ENCODE peak calls at places on chromosomes 11 and 22, in five cellular contexts. F is IMR-90, Q is H9, J is mesenchymal stem cell, K is trophoblast cell. U is an unnamed sample.

GRCh38 chr11:10303558-10304363 is 1.1 kb upstream of the ADM start:
- DNase-seq in K (peak; percentile 96), J (peak; percentile 79), F (peak; percentile 68), Q (peak; percentile 52), U (peak; percentile 93)

GRCh38 chr11:75966546-75967287 is 151.7 kb downstream of the UVRAG start:
- DNase-seq in K (peak; percentile 86), Q (no peak), F (peak; percentile 84), J (peak; percentile 82), U (peak; percentile 43)

GRCh38 chr22:27405672-27406388 is 395.7 kb downstream of the MN1 start:
- DNase-seq in Q (peak; percentile 79), F (peak; percentile 45), K (peak; percentile 70), J (peak; percentile 43), U (peak; percentile 67)

GRCh38 chr11:127345819-127346459 is 345.4 kb upstream of the KIRREL3 start:
- DNase-seq in K (peak; percentile 70), F (peak; percentile 33), Q (peak; percentile 48), J (peak; percentile 10), U (peak; percentile 55)

GRCh38 chr11:75430692-75431532 is 2.1 kb downstream of the KLHL35 start:
- DNase-seq in F (no peak), J (no peak), K (no peak), Q (no peak), U (no peak)

GRCh38 chr11:69385832-69386415 is 92.0 kb downstream of the MYEOV start:
- DNase-seq in J (no peak), K (no peak), Q (no peak), F (no peak), U (no peak)

GRCh38 chr11:102256251-102256650 is 61.0 kb upstream of the BIRC3 start:
- DNase-seq in K (peak; percentile 90), J (peak; percentile 82), Q (no peak), F (peak; percentile 79), U (no peak)

GRCh38 chr11:75938543-75938942 is 123.5 kb downstream of the UVRAG start:
- DNase-seq in K (no peak), Q (no peak), F (peak; percentile 45), J (peak; percentile 53), U (no peak)

GRCh38 chr11:120985718-120986569 is 38.0 kb upstream of the TBCEL start:
- DNase-seq in Q (peak; percentile 73), J (peak; percentile 76), K (peak; percentile 87), F (peak; percentile 29), U (peak; percentile 88)

GRCh38 chr11:129992161-129992944 is 10.3 kb downstream of the PRDM10 start:
- DNase-seq in Q (peak; percentile 67), J (no peak), F (peak; percentile 22), K (no peak), U (peak; percentile 84)

GRCh38 chr11:95426823-95427462 is 195.9 kb upstream of the SESN3 start:
- DNase-seq in K (no peak), Q (no peak), F (no peak), J (no peak), U (no peak)

GRCh38 chr11:132037467-132037862 is 667.0 kb downstream of the NTM start:
- DNase-seq in Q (no peak), J (no peak), K (no peak), F (no peak), U (peak; percentile 77)

GRCh38 chr11:123587044-123587443 is 67.4 kb downstream of the SCN3B start:
- DNase-seq in K (no peak), F (no peak), J (no peak), Q (no peak), U (no peak)

GRCh38 chr11:78961938-78962701 is 387.5 kb upstream of the NARS2 start:
- DNase-seq in J (peak; percentile 37), F (peak; percentile 48), Q (peak; percentile 91), K (no peak), U (peak; percentile 91)

GRCh38 chr11:132838621-132839020 is 693.7 kb downstream of the OPCML start:
- DNase-seq in J (peak; percentile 51), Q (no peak), K (no peak), F (peak; percentile 45), U (peak; percentile 18)

GRCh38 chr11:29268733-29269132 is 748.1 kb downstream of the KCNA4 start:
- DNase-seq in J (no peak), F (no peak), Q (no peak), K (no peak), U (no peak)
- H4K8ac ChIP-seq in J (no peak overlapping the region), F (no peak overlapping the region), Q (no peak overlapping the region), K (no peak overlapping the region), U (no peak overlapping the region)

DNA sequence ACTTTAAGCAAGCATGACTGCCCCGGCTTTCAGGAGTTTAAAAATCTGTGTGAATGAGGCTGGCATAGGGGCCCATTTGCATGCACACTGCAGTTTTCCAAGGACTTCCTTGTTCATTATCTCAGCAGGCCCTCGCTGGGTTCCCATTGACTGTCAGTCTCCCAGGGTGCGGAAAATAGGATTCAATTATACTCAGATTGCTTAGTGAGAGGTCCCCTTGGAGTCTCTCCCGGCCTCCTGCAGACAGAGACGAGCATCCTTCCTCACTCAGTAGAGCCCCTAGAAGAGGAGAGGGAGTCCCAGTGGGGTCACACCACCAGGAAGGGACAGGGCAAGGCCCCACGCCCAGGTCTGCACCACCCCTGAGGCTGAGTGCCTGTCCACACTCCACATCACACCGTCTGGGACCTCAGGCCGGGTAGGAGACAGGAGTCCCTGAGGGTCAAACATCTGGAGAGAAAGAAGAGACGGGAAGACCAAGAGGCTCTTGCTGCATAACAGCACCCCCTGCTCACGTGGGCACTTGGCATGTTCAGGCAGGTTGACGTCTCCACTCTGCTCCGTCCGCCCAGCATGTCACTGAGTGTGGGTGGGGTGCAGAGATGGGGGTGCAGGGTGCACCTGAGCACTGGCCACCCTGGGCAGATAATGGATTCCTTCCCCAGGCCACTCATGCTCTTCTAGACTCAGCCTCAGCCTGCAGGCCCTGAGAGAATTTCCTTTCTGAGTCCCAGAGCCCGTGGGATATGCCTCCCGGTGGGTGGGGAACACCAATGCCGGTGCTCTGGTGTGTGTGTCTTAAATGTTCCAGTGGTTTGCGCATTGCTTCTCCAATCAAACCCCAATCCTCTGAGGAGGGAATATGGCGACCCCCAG is 58.8 kb downstream of the MCM5 start:
- DNase-seq in Q (no peak), J (no peak), K (peak; percentile 12), F (no peak), U (no peak)
- H4K8ac ChIP-seq in Q (no peak overlapping the region), J (no peak overlapping the region), K (no peak overlapping the region), F (no peak overlapping the region), U (no peak overlapping the region)

DNA sequence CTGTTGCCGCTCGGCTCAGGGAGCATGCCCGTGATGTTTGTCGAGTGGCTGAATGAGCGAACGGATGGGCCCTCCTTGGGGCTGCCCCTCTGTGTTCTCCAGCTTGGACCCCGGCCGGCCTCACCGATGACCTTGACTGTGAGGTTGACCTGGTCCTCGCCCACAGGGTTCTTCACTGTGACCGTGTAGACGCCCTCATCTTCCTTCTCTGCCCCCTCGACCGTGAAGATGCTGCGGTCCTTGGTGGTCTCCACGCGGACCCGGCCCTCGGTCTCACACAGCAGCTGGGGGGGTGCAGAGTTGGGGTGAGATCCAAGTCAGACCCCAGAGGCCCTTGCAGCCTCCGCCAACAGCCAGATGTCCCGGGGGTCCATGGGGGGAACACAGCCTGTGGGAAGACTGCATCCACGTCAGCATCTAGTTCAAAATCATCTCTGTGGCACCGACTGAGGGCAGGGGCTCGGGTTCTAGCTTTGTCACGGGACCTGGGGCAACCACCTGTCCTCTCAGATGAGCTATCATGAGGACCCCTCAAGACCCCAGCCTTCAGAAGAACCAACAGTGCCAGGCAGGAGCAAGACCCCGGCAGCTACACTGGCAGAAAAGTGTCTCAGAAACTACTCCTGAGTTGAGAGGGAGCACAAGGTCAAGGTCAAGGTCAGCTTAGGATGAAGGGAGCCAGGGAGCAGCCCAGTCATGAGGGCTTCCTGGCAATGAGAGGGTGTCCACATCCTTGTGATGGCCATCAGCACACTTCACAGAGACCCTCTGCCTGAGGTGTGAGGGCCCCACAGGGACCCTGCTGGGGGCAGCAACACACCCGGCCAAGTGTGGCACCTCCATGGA is 13.9 kb downstream of the MYBPC3 start:
- DNase-seq in K (no peak), J (no peak), Q (no peak), F (no peak), U (no peak)
- H4K8ac ChIP-seq in K (no peak overlapping the region), J (no peak overlapping the region), Q (no peak overlapping the region), F (no peak overlapping the region), U (no peak overlapping the region)

DNA sequence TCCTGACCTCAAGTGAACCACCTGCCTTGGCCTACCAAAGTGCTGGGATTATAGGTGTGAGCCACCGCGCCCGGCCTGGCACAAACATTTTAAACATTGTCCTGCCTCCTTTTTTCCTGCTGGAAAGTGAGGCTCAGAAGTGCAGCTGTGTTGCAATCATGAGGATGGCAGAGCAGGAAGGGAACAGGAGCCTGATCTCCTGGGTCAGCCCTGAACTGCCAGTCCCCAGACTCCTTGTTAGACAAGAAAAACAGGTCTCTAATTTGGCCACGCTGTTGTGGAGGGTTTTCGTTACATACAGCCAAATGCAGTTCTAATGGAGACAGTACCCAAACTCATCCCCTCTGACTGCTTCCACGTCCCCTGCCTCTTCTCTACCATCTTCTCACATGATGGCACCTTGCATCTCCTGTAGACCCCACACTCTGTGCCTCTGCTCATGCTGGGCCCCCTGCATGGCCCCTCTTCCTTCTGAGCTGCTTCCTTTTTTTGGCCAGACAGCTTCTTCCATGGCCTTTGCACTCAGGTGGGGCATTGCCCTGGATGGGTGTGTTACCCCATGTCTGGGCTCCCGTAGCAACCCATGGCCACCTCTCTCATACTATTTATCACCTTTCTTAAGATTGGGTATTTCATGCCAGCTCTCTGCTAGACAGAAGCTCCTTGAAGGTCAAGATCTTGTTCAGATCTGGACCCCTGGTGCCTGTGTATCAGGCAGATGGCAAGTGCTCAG is 227.1 kb downstream of the CEP164 start:
- DNase-seq in Q (no peak), K (peak; percentile 64), J (no peak), F (no peak), U (no peak)
- H4K8ac ChIP-seq in Q (no peak overlapping the region), K (no peak overlapping the region), J (no peak overlapping the region), F (no peak overlapping the region), U (no peak overlapping the region)

GRCh38 chr11:3158131-3158591 is 6.9 kb downstream of the OSBPL5 start:
- DNase-seq in Q (no peak), J (no peak), K (no peak), F (no peak), U (no peak)
- H4K8ac ChIP-seq in Q (no peak overlapping the region), J (no peak overlapping the region), K (no peak overlapping the region), F (no peak overlapping the region), U (no peak overlapping the region)

DNA sequence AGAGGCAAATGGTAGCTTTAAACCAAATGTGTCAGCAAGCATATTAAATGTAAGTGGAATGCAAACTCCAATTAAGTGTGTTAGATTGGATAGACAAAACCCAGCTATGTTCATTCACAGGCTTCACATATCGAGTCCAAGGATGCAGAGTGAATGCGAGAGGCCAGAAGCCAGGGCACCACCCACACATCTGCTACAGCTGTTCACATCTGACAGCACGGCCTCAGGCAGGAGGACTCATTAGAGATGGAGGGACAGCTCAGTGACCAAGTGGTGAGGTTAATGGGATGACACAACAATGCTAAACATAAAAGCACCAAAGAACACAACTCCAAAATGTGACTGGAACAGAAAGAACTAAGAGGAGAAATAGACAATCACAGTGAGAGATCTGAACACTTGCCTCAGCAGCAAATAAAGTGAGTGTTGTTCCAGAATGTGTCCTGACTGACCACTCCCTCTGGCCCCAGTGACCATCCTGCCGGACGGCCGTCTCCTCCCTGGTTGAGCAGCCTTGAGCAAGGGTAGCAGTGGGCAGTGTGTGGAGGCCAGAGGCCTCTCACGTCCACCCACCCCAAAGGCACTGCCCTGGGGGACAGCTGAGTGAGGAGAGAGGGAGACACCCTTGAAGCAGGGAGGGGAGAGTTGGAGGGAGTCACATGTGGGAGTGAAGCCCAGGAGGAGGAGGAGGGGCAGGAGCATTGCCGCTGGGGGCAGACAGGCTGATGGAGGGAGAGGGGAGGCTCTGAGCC is 23.7 kb downstream of the ALG12 start:
- DNase-seq in J (no peak), K (no peak), Q (no peak), F (no peak), U (no peak)
- H4K8ac ChIP-seq in J (no peak overlapping the region), K (no peak overlapping the region), Q (no peak overlapping the region), F (no peak overlapping the region), U (no peak overlapping the region)

GRCh38 chr11:1514349-1515061 is 27.9 kb upstream of the MOB2 start:
- DNase-seq in J (no peak), K (no peak), Q (no peak), F (no peak), U (no peak)
- H4K8ac ChIP-seq in J (peak overlapping the region; percentile 1), K (no peak overlapping the region), Q (no peak overlapping the region), F (no peak overlapping the region), U (no peak overlapping the region)